ENCODE peak calls at places on chromosomes 5 and 9, in ten cellular contexts. Z is nephron progenitor cell; A is transverse colon; K is esophagus squamous epithelium; B is left ventricle myocardium inferior; C is activated CD8-positive, alpha-beta T cell treated with anti-CD3 and anti-CD28 coated beads for 36 hours; U is GM12878; D is fibroblast of pulmonary artery; I is MM.1S; X is GM13977. R is an unnamed sample.

GRCh38 chr5:133205649-133206048 is 153.8 kb downstream of the HSPA4 start:
- DNase-seq in B (no peak), C (no peak), K (no peak), U (no peak), X (no peak), A (no peak), I (no peak), D (no peak), Z (no peak), R (no peak)

GRCh38 chr5:119302916-119303897 is 52.6 kb upstream of the TNFAIP8 start:
- DNase-seq in C (no peak), X (no peak), B (no peak), D (peak), I (no peak), K (no peak), A (no peak), Z (no peak), U (no peak), R (no peak)

GRCh38 chr5:139911425-139912120 is 116.0 kb downstream of the PSD2 start:
- DNase-seq in K (no peak), U (no peak), Z (no peak), D (no peak), X (no peak), B (no peak), A (no peak), C (no peak), I (no peak), R (no peak)

GRCh38 chr5:154196955-154197652 is 6.6 kb downstream of the GALNT10 start:
- DNase-seq in Z (no peak), U (no peak), X (no peak), K (no peak), I (peak), C (no peak), A (no peak), D (peak), B (no peak), R (no peak)

GRCh38 chr5:116531635-116532034 is 43.0 kb downstream of the SEMA6A start:
- DNase-seq in X (no peak), U (no peak), A (peak), I (no peak), C (no peak), D (no peak), B (no peak), Z (no peak), K (no peak), R (no peak)

GRCh38 chr9:503881-504852 is 289.5 kb downstream of the DOCK8 start:
- DNase-seq in D (peak), I (peak), U (no peak), K (no peak), X (peak), A (peak), B (peak), Z (peak), C (peak), R (peak)

GRCh38 chr9:119761737-119762136 is 392.5 kb upstream of the BRINP1 start:
- DNase-seq in Z (no peak), B (no peak), D (no peak), C (no peak), K (no peak), A (no peak), U (no peak), I (no peak), X (no peak), R (no peak)

GRCh38 chr9:110058304-110058953 is 149.5 kb downstream of the C9orf152 start:
- DNase-seq in X (peak), C (peak), I (peak), K (no peak), Z (peak), A (peak), U (no peak), D (peak), B (no peak), R (no peak)

GRCh38 chr9:129628709-129629108 is 2.7 kb downstream of the NTMT1 start:
- DNase-seq in D (no peak), B (no peak), I (no peak), K (no peak), U (no peak), X (no peak), C (no peak), Z (no peak), A (no peak), R (no peak)
- TF ChIP-seq CTCF in D (no peak), B (no peak), I (no peak), K (no peak), U (peak), X (no peak), C (no peak), Z (no peak), A (no peak), R (no peak)

GRCh38 chr9:133133680-133134418 is 12.8 kb upstream of the RALGDS start:
- DNase-seq in X (peak), D (peak), Z (no peak), U (no peak), I (peak), C (peak), B (peak), A (peak), K (peak), R (peak)
- TF ChIP-seq CTCF in X (no peak), D (no peak), Z (no peak), U (peak), I (no peak), C (no peak), B (peak), A (no peak), K (no peak), R (no peak)

GRCh38 chr5:131001507-131001906 is 163.5 kb downstream of the HINT1 start:
- DNase-seq in K (no peak), X (no peak), D (no peak), Z (no peak), C (no peak), U (no peak), A (no peak), I (no peak), B (no peak), R (no peak)
- TF ChIP-seq CTCF in K (no peak), X (no peak), D (no peak), Z (no peak), C (no peak), U (no peak), A (no peak), I (no peak), B (no peak), R (no peak)

GRCh38 chr5:148398698-148399121 is 15.0 kb downstream of the FBXO38 start:
- DNase-seq in B (no peak), K (no peak), U (no peak), Z (no peak), I (no peak), A (no peak), D (no peak), X (no peak), C (no peak), R (no peak)
- TF ChIP-seq CTCF in B (peak), K (no peak), U (no peak), Z (no peak), I (no peak), A (no peak), D (no peak), X (no peak), C (no peak), R (no peak)

GRCh38 chr5:75438722-75439121 is 72.7 kb downstream of the CERT1 start:
- DNase-seq in Z (no peak), A (no peak), I (no peak), B (no peak), D (no peak), C (no peak), X (no peak), K (no peak), U (no peak), R (no peak)
- TF ChIP-seq CTCF in Z (no peak), A (peak), I (no peak), B (no peak), D (no peak), C (no peak), X (no peak), K (no peak), U (no peak), R (no peak)

DNA sequence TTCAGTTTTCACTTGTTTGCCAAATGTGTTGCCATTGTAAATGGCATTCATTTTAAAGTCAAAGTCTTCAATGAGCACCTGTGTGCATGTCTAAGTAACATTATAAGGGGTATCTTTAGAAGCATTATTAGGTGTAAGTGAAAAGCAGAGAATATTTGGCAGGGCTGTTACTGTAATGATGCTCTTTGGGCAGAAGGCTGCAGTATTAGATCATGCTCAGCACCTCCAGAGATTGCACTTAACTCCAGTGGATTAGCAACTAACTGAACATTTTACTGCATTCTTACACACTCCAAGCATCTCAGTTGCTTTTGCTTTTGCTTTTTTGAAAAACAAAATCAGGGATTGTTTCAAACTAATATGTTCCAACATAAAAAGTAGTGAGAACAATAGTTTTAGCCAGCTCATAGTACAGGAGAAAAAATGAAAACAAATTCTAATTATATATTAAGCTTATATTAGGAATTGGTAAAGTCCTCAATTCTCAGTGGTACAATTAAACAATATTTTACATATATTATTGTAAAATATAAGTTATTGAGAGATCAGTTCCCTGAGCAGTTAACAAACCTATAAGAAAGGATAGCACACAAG is 1740.9 kb upstream of the CDH9 start:
- DNase-seq in C (no peak), Z (no peak), D (no peak), A (no peak), X (no peak), I (no peak), K (no peak), B (no peak), U (no peak), R (no peak)
- TF ChIP-seq CTCF in C (no peak), Z (peak), D (no peak), A (no peak), X (no peak), I (peak), K (no peak), B (no peak), U (no peak), R (no peak)

DNA sequence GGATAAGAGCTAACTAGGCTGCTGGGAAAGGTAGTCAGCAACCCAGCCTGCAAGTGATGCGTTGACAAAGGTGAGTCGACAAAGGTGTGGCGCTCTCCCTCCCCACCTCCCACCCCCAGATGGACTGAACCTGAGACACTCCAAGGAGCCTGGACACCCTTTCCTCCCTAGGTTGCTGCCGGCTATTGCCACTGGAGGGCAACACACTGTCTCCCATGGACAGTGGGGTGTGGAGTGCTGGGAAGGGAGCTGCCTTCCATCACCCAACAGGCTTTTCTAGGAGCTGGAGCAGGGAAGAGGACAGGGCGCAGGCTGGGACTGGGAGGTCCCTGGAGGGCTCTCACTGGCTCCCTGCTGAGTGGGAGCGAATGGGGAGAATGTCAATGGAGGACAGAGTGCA is 75.4 kb upstream of the ARAP3 start:
- DNase-seq in K (no peak), U (no peak), B (no peak), I (no peak), D (peak), X (no peak), C (no peak), A (peak), Z (peak), R (no peak)
- TF ChIP-seq CTCF in K (no peak), U (no peak), B (peak), I (no peak), D (peak), X (peak), C (no peak), A (peak), Z (peak), R (no peak)

R was measured in natural killer cell.